ENCODE peak calls at places on chromosomes 11 and 22, in four cellular contexts. One of them, this sample, is unnamed.

GRCh38 chr11:63672934-63673539 is 1.9 kb upstream of the ATL3 start:
- DNase-seq in skeletal muscle cell: no peak
- DNase-seq in foreskin fibroblast: peak
- DNase-seq in lower leg skin: no peak
- DNase-seq in this sample: no peak

GRCh38 chr11:70501933-70502540 is 103.7 kb downstream of the CTTN start:
- DNase-seq in skeletal muscle cell: no peak
- DNase-seq in foreskin fibroblast: no peak
- DNase-seq in lower leg skin: no peak
- DNase-seq in this sample: no peak

GRCh38 chr11:111409915-111410314 is 30.8 kb upstream of the POU2AF1 start:
- DNase-seq in skeletal muscle cell: no peak
- DNase-seq in foreskin fibroblast: no peak
- DNase-seq in lower leg skin: peak
- DNase-seq in this sample: no peak

GRCh38 chr11:11373934-11374333 is 20.9 kb upstream of the CSNK2A3 start:
- DNase-seq in skeletal muscle cell: no peak
- DNase-seq in foreskin fibroblast: no peak
- DNase-seq in lower leg skin: no peak
- DNase-seq in this sample: no peak

GRCh38 chr11:16801288-16801980 is 63.0 kb downstream of the C11orf58 start:
- DNase-seq in skeletal muscle cell: no peak
- DNase-seq in foreskin fibroblast: no peak
- DNase-seq in lower leg skin: no peak
- DNase-seq in this sample: no peak

GRCh38 chr22:37223965-37224551 is 11.8 kb upstream of the SSTR3 start:
- DNase-seq in skeletal muscle cell: no peak
- DNase-seq in foreskin fibroblast: no peak
- DNase-seq in lower leg skin: no peak
- DNase-seq in this sample: no peak

GRCh38 chr11:199782-200181 is 6.9 kb downstream of the SCGB1C1 start:
- DNase-seq in skeletal muscle cell: no peak
- DNase-seq in foreskin fibroblast: peak
- DNase-seq in lower leg skin: peak
- DNase-seq in this sample: no peak

GRCh38 chr11:44899959-44900358 is 50.7 kb downstream of the TP53I11 start:
- DNase-seq in skeletal muscle cell: no peak
- DNase-seq in foreskin fibroblast: peak
- DNase-seq in lower leg skin: no peak
- DNase-seq in this sample: no peak

GRCh38 chr11:2703487-2704141 is 3.8 kb upstream of the KCNQ1OT1 start:
- DNase-seq in skeletal muscle cell: no peak
- DNase-seq in foreskin fibroblast: no peak
- DNase-seq in lower leg skin: no peak
- DNase-seq in this sample: no peak

GRCh38 chr22:29477919-29478318 is 2.1 kb upstream of the NEFH start:
- DNase-seq in skeletal muscle cell: no peak
- DNase-seq in foreskin fibroblast: no peak
- DNase-seq in lower leg skin: no peak
- DNase-seq in this sample: no peak

GRCh38 chr11:63564785-63565350 is 1.7 kb upstream of the PLAAT2 start:
- DNase-seq in skeletal muscle cell: no peak
- DNase-seq in foreskin fibroblast: no peak
- DNase-seq in lower leg skin: peak
- DNase-seq in this sample: no peak

GRCh38 chr11:12693485-12694181 is 19.4 kb downstream of the TEAD1 start:
- DNase-seq in skeletal muscle cell: peak
- DNase-seq in foreskin fibroblast: peak
- DNase-seq in lower leg skin: no peak
- DNase-seq in this sample: peak

GRCh38 chr11:64120951-64121569 is 44.9 kb downstream of the MACROD1 start:
- DNase-seq in skeletal muscle cell: no peak
- DNase-seq in foreskin fibroblast: peak
- DNase-seq in lower leg skin: no peak
- DNase-seq in this sample: peak

GRCh38 chr11:100094121-100094865 is 592.8 kb upstream of the ARHGAP42 start:
- DNase-seq in skeletal muscle cell: no peak
- DNase-seq in foreskin fibroblast: no peak
- DNase-seq in lower leg skin: no peak
- DNase-seq in this sample: no peak

GRCh38 chr22:25395468-25395867 is 169.0 kb upstream of the GRK3 start:
- DNase-seq in skeletal muscle cell: no peak
- DNase-seq in foreskin fibroblast: no peak
- DNase-seq in lower leg skin: no peak
- DNase-seq in this sample: no peak

GRCh38 chr11:17699157-17700114 is 19.9 kb upstream of the MYOD1 start:
- DNase-seq in skeletal muscle cell: peak
- DNase-seq in foreskin fibroblast: peak
- DNase-seq in lower leg skin: peak
- DNase-seq in this sample: no peak

GRCh38 chr22:43862074-43862881 is at the start of gene SULT4A1:
- DNase-seq in skeletal muscle cell: no peak
- DNase-seq in foreskin fibroblast: peak
- DNase-seq in lower leg skin: peak
- DNase-seq in this sample: no peak
- H3K4me3 ChIP-seq in skeletal muscle cell: peak
- H3K4me3 ChIP-seq in foreskin fibroblast: peak
- H3K4me3 ChIP-seq in lower leg skin: no peak
- H3K4me3 ChIP-seq in this sample: peak

DNA sequence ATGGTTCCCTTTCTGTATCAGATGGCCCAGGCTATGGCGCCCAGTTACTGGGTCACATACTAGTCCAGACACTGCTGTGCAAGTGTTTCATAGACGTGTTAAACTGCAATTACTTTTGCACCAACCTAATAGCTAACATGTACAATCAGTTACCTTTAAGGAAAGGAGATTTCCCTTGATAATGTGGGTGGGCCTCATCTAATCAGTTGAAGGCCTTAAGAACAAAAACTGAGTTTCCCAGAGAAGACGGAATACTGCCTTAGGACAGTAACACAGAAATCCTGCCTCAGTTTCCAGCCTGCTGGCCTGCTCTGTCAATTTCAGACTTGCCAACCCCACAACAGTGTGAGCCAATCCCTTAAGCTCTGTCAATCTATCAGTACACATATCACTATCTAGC is 229.9 kb upstream of the SYN3 start:
- DNase-seq in skeletal muscle cell: no peak
- DNase-seq in foreskin fibroblast: no peak
- DNase-seq in lower leg skin: no peak
- DNase-seq in this sample: no peak
- H3K4me3 ChIP-seq in skeletal muscle cell: no peak
- H3K4me3 ChIP-seq in foreskin fibroblast: no peak
- H3K4me3 ChIP-seq in lower leg skin: no peak
- H3K4me3 ChIP-seq in this sample: no peak

GRCh38 chr11:3816673-3817072 is 8.3 kb downstream of the PGAP2 start:
- DNase-seq in skeletal muscle cell: no peak
- DNase-seq in foreskin fibroblast: no peak
- DNase-seq in lower leg skin: no peak
- DNase-seq in this sample: no peak

GRCh38 chr11:3810951-3811350 is 2.6 kb downstream of the PGAP2 start:
- DNase-seq in skeletal muscle cell: no peak
- DNase-seq in foreskin fibroblast: peak
- DNase-seq in lower leg skin: no peak
- DNase-seq in this sample: no peak

GRCh38 chr11:3810446-3810845 is 2.1 kb downstream of the PGAP2 start:
- DNase-seq in skeletal muscle cell: no peak
- DNase-seq in foreskin fibroblast: no peak
- DNase-seq in lower leg skin: no peak
- DNase-seq in this sample: no peak

GRCh38 chr11:3820971-3821370 is 12.6 kb downstream of the PGAP2 start:
- DNase-seq in skeletal muscle cell: no peak
- DNase-seq in foreskin fibroblast: no peak
- DNase-seq in lower leg skin: no peak
- DNase-seq in this sample: no peak

DNA sequence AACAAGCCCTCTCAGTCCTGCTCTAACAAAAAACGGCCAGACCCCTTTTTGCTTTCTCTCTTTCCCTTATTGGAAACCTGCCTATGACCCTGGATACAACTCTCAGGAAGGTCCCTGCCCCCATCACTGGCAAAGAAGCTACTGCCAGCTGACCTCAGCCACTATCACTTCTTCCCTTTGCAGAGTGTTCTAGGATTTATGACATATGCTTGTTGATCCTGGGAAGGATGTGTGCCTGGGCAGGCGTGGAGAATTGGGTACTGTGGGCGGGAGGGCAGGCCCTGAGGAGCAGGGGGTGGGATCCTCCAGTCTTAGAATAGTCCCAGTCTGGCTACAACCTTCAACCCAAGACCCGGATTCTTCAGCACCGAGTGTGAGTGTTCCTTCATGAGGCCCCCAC is 7.5 kb downstream of the PGAP2 start:
- DNase-seq in skeletal muscle cell: no peak
- DNase-seq in foreskin fibroblast: peak
- DNase-seq in lower leg skin: no peak
- DNase-seq in this sample: no peak
- H3K4me3 ChIP-seq in skeletal muscle cell: no peak
- H3K4me3 ChIP-seq in foreskin fibroblast: no peak
- H3K4me3 ChIP-seq in lower leg skin: no peak
- H3K4me3 ChIP-seq in this sample: no peak

DNA sequence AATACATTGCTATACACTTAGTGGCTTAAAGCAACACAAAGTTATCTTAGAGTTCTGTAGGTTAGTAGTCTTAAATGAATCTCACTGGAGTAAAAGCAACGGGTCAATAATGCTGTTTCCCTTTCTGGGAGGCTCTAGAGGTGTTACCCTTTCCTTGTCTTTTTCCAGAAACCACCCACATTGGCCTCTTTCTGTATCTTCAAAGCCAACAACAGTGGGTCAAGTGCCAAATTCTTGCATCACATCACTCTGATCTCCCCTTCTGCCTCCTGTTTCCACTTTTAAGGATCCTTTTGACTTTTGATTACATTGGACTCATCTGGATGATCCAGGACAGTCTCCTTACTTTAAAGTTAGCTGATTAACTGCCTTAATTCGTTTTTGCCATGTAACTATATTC is 93.6 kb downstream of the DDX10 start:
- DNase-seq in skeletal muscle cell: no peak
- DNase-seq in foreskin fibroblast: peak
- DNase-seq in lower leg skin: no peak
- DNase-seq in this sample: no peak
- H3K4me3 ChIP-seq in skeletal muscle cell: no peak
- H3K4me3 ChIP-seq in foreskin fibroblast: no peak
- H3K4me3 ChIP-seq in lower leg skin: no peak
- H3K4me3 ChIP-seq in this sample: no peak